ENCODE peak calls at places on chromosomes 16 and 17, in ten cellular contexts. One of them, this sample, is unnamed.

GRCh38 chr17:76473541-76473985 is 6.2 kb downstream of the AANAT start:
- DNase-seq in IMR-90: no peak
- DNase-seq in heart right ventricle: no peak
- DNase-seq in WERI-Rb-1: peak; percentile 76
- DNase-seq in CD8-positive, alpha-beta T cell: no peak
- DNase-seq in AG04450: no peak
- DNase-seq in right lobe of liver: no peak
- DNase-seq in endodermal cell: peak; percentile 95
- DNase-seq in prostate gland: no peak
- DNase-seq in dorsolateral prefrontal cortex: peak; percentile 39
- DNase-seq in this sample: no peak

GRCh38 chr16:3542601-3543373 is 34.4 kb downstream of the NLRC3 start:
- DNase-seq in AG04450: no peak
- DNase-seq in heart right ventricle: no peak
- DNase-seq in prostate gland: no peak
- DNase-seq in WERI-Rb-1: no peak
- DNase-seq in CD8-positive, alpha-beta T cell: no peak
- DNase-seq in endodermal cell: peak; percentile 69
- DNase-seq in IMR-90: no peak
- DNase-seq in dorsolateral prefrontal cortex: no peak
- DNase-seq in right lobe of liver: no peak
- DNase-seq in this sample: no peak

GRCh38 chr16:56670640-56670934 is 973 bp downstream of the MT1H start:
- DNase-seq in CD8-positive, alpha-beta T cell: no peak
- DNase-seq in endodermal cell: no peak
- DNase-seq in prostate gland: no peak
- DNase-seq in WERI-Rb-1: no peak
- DNase-seq in AG04450: no peak
- DNase-seq in heart right ventricle: no peak
- DNase-seq in right lobe of liver: no peak
- DNase-seq in IMR-90: no peak
- DNase-seq in dorsolateral prefrontal cortex: no peak
- DNase-seq in this sample: no peak

GRCh38 chr16:2296662-2297505 is 29.0 kb upstream of the RNPS1 start:
- DNase-seq in IMR-90: no peak
- DNase-seq in dorsolateral prefrontal cortex: no peak
- DNase-seq in endodermal cell: peak; percentile 81
- DNase-seq in prostate gland: no peak
- DNase-seq in WERI-Rb-1: peak; percentile 78
- DNase-seq in heart right ventricle: peak; percentile 25
- DNase-seq in AG04450: no peak
- DNase-seq in right lobe of liver: peak; percentile 42
- DNase-seq in CD8-positive, alpha-beta T cell: peak; percentile 13
- DNase-seq in this sample: peak; percentile 15

GRCh38 chr17:1626333-1626732 is 2.3 kb downstream of the SLC43A2 start:
- DNase-seq in dorsolateral prefrontal cortex: no peak
- DNase-seq in CD8-positive, alpha-beta T cell: no peak
- DNase-seq in right lobe of liver: no peak
- DNase-seq in endodermal cell: peak; percentile 66
- DNase-seq in WERI-Rb-1: peak; percentile 72
- DNase-seq in AG04450: no peak
- DNase-seq in heart right ventricle: no peak
- DNase-seq in IMR-90: no peak
- DNase-seq in prostate gland: no peak
- DNase-seq in this sample: no peak

GRCh38 chr17:67520916-67521772 is 144.1 kb downstream of the PITPNC1 start:
- DNase-seq in WERI-Rb-1: no peak
- DNase-seq in endodermal cell: no peak
- DNase-seq in dorsolateral prefrontal cortex: no peak
- DNase-seq in prostate gland: no peak
- DNase-seq in right lobe of liver: no peak
- DNase-seq in heart right ventricle: no peak
- DNase-seq in AG04450: no peak
- DNase-seq in CD8-positive, alpha-beta T cell: no peak
- DNase-seq in IMR-90: peak; percentile 24
- DNase-seq in this sample: no peak

GRCh38 chr16:1158456-1159324 is 5.8 kb downstream of the CACNA1H start:
- DNase-seq in CD8-positive, alpha-beta T cell: no peak
- DNase-seq in right lobe of liver: no peak
- DNase-seq in dorsolateral prefrontal cortex: no peak
- DNase-seq in AG04450: no peak
- DNase-seq in endodermal cell: no peak
- DNase-seq in prostate gland: no peak
- DNase-seq in WERI-Rb-1: peak; percentile 90
- DNase-seq in IMR-90: peak; percentile 47
- DNase-seq in heart right ventricle: peak; percentile 76
- DNase-seq in this sample: no peak

GRCh38 chr16:1337486-1337885 is 4.0 kb downstream of the BAIAP3 start:
- DNase-seq in endodermal cell: peak; percentile 72
- DNase-seq in dorsolateral prefrontal cortex: no peak
- DNase-seq in IMR-90: no peak
- DNase-seq in CD8-positive, alpha-beta T cell: no peak
- DNase-seq in WERI-Rb-1: no peak
- DNase-seq in prostate gland: no peak
- DNase-seq in right lobe of liver: no peak
- DNase-seq in heart right ventricle: no peak
- DNase-seq in AG04450: no peak
- DNase-seq in this sample: no peak

GRCh38 chr16:18048858-18049257 is 287.7 kb downstream of the NPIPA8 start:
- DNase-seq in AG04450: no peak
- DNase-seq in dorsolateral prefrontal cortex: no peak
- DNase-seq in CD8-positive, alpha-beta T cell: no peak
- DNase-seq in heart right ventricle: no peak
- DNase-seq in right lobe of liver: no peak
- DNase-seq in WERI-Rb-1: no peak
- DNase-seq in IMR-90: no peak
- DNase-seq in endodermal cell: no peak
- DNase-seq in prostate gland: no peak
- DNase-seq in this sample: no peak

GRCh38 chr16:18050234-18050633 is 286.3 kb downstream of the NPIPA8 start:
- DNase-seq in heart right ventricle: no peak
- DNase-seq in dorsolateral prefrontal cortex: no peak
- DNase-seq in right lobe of liver: no peak
- DNase-seq in WERI-Rb-1: no peak
- DNase-seq in IMR-90: no peak
- DNase-seq in AG04450: no peak
- DNase-seq in prostate gland: no peak
- DNase-seq in CD8-positive, alpha-beta T cell: no peak
- DNase-seq in endodermal cell: no peak
- DNase-seq in this sample: no peak

GRCh38 chr16:18050777-18051176 is 285.8 kb downstream of the NPIPA8 start:
- DNase-seq in dorsolateral prefrontal cortex: no peak
- DNase-seq in CD8-positive, alpha-beta T cell: no peak
- DNase-seq in endodermal cell: no peak
- DNase-seq in AG04450: no peak
- DNase-seq in right lobe of liver: no peak
- DNase-seq in prostate gland: no peak
- DNase-seq in heart right ventricle: no peak
- DNase-seq in WERI-Rb-1: no peak
- DNase-seq in IMR-90: no peak
- DNase-seq in this sample: no peak

GRCh38 chr16:18047761-18048160 is 288.8 kb downstream of the NPIPA8 start:
- DNase-seq in right lobe of liver: no peak
- DNase-seq in endodermal cell: no peak
- DNase-seq in CD8-positive, alpha-beta T cell: no peak
- DNase-seq in dorsolateral prefrontal cortex: no peak
- DNase-seq in IMR-90: no peak
- DNase-seq in WERI-Rb-1: no peak
- DNase-seq in AG04450: no peak
- DNase-seq in heart right ventricle: no peak
- DNase-seq in prostate gland: no peak
- DNase-seq in this sample: no peak

DNA sequence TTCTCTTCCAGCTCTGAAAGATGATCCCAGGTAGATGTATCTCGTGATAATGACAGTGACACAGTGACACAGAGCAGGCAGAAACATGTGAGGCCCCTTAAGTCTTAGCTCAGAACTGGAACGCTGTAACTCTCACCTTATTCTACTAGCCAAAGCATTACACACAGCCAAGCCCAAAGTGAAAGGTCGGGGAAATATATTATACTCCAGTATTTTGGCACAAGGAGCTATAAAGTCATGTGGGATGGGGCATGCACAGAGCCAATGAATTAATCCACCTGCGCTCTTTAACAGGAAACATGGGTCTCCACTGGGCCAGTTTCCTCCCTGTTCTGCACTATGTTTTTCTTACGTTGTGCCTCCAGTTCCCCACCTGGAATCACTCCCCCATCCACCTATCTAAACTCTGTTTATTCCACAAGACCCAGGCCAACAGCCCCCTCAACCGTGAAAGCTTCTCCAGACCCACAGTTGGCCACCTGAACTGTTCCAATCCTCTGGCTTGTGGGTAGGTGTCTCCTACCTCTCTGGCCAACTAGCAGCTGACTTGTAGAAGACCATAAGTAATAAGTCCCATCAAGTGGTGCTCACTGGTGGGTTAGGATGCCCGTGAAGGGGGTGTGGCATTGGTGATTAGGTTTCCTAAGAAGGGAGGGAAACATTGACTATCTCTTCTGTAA is 286.9 kb downstream of the NPIPA8 start:
- DNase-seq in right lobe of liver: no peak
- DNase-seq in endodermal cell: no peak
- DNase-seq in heart right ventricle: no peak
- DNase-seq in CD8-positive, alpha-beta T cell: no peak
- DNase-seq in prostate gland: no peak
- DNase-seq in WERI-Rb-1: no peak
- DNase-seq in IMR-90: no peak
- DNase-seq in AG04450: no peak
- DNase-seq in dorsolateral prefrontal cortex: no peak
- DNase-seq in this sample: no peak
- H3K27ac ChIP-seq in right lobe of liver: no peak overlapping the region
- H3K27ac ChIP-seq in endodermal cell: no peak overlapping the region
- H3K27ac ChIP-seq in heart right ventricle: no peak overlapping the region
- H3K27ac ChIP-seq in CD8-positive, alpha-beta T cell: no peak overlapping the region
- H3K27ac ChIP-seq in prostate gland: no peak overlapping the region
- H3K27ac ChIP-seq in WERI-Rb-1: no peak overlapping the region
- H3K27ac ChIP-seq in IMR-90: no peak overlapping the region
- H3K27ac ChIP-seq in AG04450: no peak overlapping the region
- H3K27ac ChIP-seq in dorsolateral prefrontal cortex: no peak overlapping the region
- H3K27ac ChIP-seq in this sample: no peak overlapping the region

GRCh38 chr16:84511821-84512220 is 7.4 kb upstream of the MEAK7 start:
- DNase-seq in endodermal cell: no peak
- DNase-seq in WERI-Rb-1: no peak
- DNase-seq in right lobe of liver: no peak
- DNase-seq in CD8-positive, alpha-beta T cell: no peak
- DNase-seq in IMR-90: no peak
- DNase-seq in AG04450: no peak
- DNase-seq in heart right ventricle: no peak
- DNase-seq in prostate gland: no peak
- DNase-seq in dorsolateral prefrontal cortex: peak; percentile 32
- DNase-seq in this sample: no peak

GRCh38 chr16:84514295-84514873 is 9.9 kb upstream of the MEAK7 start:
- DNase-seq in heart right ventricle: no peak
- DNase-seq in AG04450: no peak
- DNase-seq in CD8-positive, alpha-beta T cell: no peak
- DNase-seq in right lobe of liver: no peak
- DNase-seq in IMR-90: no peak
- DNase-seq in prostate gland: no peak
- DNase-seq in dorsolateral prefrontal cortex: peak; percentile 23
- DNase-seq in endodermal cell: no peak
- DNase-seq in WERI-Rb-1: no peak
- DNase-seq in this sample: no peak

GRCh38 chr16:84513111-84514065 is 8.9 kb upstream of the MEAK7 start:
- DNase-seq in CD8-positive, alpha-beta T cell: no peak
- DNase-seq in prostate gland: no peak
- DNase-seq in WERI-Rb-1: peak; percentile 34
- DNase-seq in heart right ventricle: no peak
- DNase-seq in IMR-90: peak; percentile 80
- DNase-seq in right lobe of liver: no peak
- DNase-seq in AG04450: peak; percentile 50
- DNase-seq in dorsolateral prefrontal cortex: no peak
- DNase-seq in endodermal cell: no peak
- DNase-seq in this sample: no peak

GRCh38 chr16:84517366-84517765 is 12.9 kb upstream of the MEAK7 start:
- DNase-seq in dorsolateral prefrontal cortex: peak; percentile 23
- DNase-seq in heart right ventricle: no peak
- DNase-seq in AG04450: no peak
- DNase-seq in right lobe of liver: no peak
- DNase-seq in IMR-90: no peak
- DNase-seq in endodermal cell: no peak
- DNase-seq in prostate gland: no peak
- DNase-seq in WERI-Rb-1: no peak
- DNase-seq in CD8-positive, alpha-beta T cell: no peak
- DNase-seq in this sample: no peak

DNA sequence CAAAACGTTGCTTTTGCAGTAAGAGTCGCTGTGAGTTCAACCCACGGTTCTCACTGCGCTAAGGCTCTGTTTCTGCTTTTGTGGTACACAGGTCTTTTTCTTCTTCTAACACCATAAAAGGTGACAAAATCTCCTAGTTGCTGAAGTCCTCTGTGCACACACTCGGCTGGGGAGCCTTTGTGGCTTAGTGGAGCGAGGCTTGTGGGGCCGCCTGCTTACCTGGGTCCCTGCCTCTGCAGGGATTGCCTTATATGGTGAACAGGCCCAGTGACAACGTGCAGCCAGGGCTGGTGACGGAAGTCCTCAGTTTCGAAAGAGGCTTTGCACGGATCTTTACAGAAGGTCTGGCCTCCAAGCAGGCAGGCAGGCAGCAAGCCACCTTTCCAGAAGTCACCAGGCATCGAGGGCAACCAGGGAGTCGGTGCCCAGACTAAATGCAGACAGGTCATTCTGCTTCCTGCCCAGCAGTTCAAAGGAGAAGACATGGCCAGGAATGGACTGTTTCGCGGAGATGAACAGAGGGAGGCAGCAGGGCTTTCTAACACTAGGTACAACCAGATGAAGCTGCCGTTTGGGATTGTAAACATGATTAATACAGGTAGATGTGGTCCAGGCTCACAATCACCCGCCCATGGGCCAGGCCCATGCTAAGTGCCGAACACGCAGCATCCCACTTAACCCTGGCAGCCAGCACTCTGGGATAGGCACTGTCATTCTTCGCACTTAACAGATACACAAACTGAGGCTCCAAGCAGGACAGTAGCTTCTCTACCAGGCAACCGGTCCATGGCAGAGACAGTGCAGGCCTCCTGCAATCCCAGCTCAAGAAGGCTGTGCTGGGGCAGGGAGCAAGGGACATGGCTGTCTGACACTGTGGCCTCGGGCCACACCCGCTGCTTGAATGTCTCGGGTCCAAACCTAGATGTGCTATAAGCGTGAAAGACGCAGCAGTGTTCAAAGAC is 10.7 kb upstream of the MEAK7 start:
- DNase-seq in right lobe of liver: peak; percentile 46
- DNase-seq in AG04450: no peak
- DNase-seq in dorsolateral prefrontal cortex: peak; percentile 42
- DNase-seq in IMR-90: no peak
- DNase-seq in prostate gland: no peak
- DNase-seq in WERI-Rb-1: peak; percentile 58
- DNase-seq in heart right ventricle: no peak
- DNase-seq in endodermal cell: no peak
- DNase-seq in CD8-positive, alpha-beta T cell: peak; percentile 82
- DNase-seq in this sample: no peak
- H3K27ac ChIP-seq in right lobe of liver: no peak overlapping the region
- H3K27ac ChIP-seq in AG04450: no peak overlapping the region
- H3K27ac ChIP-seq in dorsolateral prefrontal cortex: no peak overlapping the region
- H3K27ac ChIP-seq in IMR-90: no peak overlapping the region
- H3K27ac ChIP-seq in prostate gland: no peak overlapping the region
- H3K27ac ChIP-seq in WERI-Rb-1: peak overlapping the region; percentile 55
- H3K27ac ChIP-seq in heart right ventricle: no peak overlapping the region
- H3K27ac ChIP-seq in endodermal cell: peak overlapping the region; percentile 18
- H3K27ac ChIP-seq in CD8-positive, alpha-beta T cell: peak overlapping the region; percentile 48
- H3K27ac ChIP-seq in this sample: peak overlapping the region; percentile 17

DNA sequence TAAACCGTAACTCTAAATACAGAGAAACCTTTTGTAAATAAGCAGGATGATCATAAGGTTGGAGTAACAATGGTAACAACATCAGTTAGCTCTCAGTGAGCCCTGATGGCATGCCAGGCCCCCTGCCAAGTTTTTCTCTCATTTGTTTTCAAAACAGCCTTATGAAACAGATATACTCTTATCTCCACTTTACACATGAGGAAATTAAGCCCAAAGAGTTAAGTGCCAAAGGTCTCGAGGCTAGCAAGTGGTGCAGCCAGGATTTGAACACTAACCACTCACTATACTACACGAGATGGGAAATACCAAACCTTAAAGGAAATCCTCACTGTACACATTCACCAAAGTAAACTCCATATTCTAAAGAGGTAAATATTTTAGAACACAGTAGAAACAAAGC is 15.0 kb downstream of the USP31 start:
- DNase-seq in WERI-Rb-1: no peak
- DNase-seq in dorsolateral prefrontal cortex: no peak
- DNase-seq in right lobe of liver: peak; percentile 75
- DNase-seq in endodermal cell: no peak
- DNase-seq in prostate gland: no peak
- DNase-seq in AG04450: no peak
- DNase-seq in IMR-90: no peak
- DNase-seq in heart right ventricle: peak; percentile 67
- DNase-seq in CD8-positive, alpha-beta T cell: no peak
- DNase-seq in this sample: no peak
- H3K27ac ChIP-seq in WERI-Rb-1: no peak overlapping the region
- H3K27ac ChIP-seq in dorsolateral prefrontal cortex: peak overlapping the region; percentile 89
- H3K27ac ChIP-seq in right lobe of liver: peak overlapping the region; percentile 3
- H3K27ac ChIP-seq in endodermal cell: no peak overlapping the region
- H3K27ac ChIP-seq in prostate gland: peak overlapping the region; percentile 19
- H3K27ac ChIP-seq in AG04450: no peak overlapping the region
- H3K27ac ChIP-seq in IMR-90: no peak overlapping the region
- H3K27ac ChIP-seq in heart right ventricle: peak overlapping the region; percentile 90
- H3K27ac ChIP-seq in CD8-positive, alpha-beta T cell: no peak overlapping the region
- H3K27ac ChIP-seq in this sample: no peak overlapping the region

GRCh38 chr17:7313028-7313889 is 1.9 kb downstream of the GPS2 start:
- DNase-seq in IMR-90: peak; percentile 2
- DNase-seq in CD8-positive, alpha-beta T cell: no peak
- DNase-seq in WERI-Rb-1: no peak
- DNase-seq in prostate gland: no peak
- DNase-seq in endodermal cell: peak; percentile 84
- DNase-seq in heart right ventricle: no peak
- DNase-seq in dorsolateral prefrontal cortex: no peak
- DNase-seq in AG04450: no peak
- DNase-seq in right lobe of liver: no peak
- DNase-seq in this sample: no peak

GRCh38 chr17:7312432-7313027 is 2.6 kb downstream of the GPS2 start:
- DNase-seq in WERI-Rb-1: no peak
- DNase-seq in prostate gland: no peak
- DNase-seq in heart right ventricle: no peak
- DNase-seq in endodermal cell: no peak
- DNase-seq in dorsolateral prefrontal cortex: no peak
- DNase-seq in CD8-positive, alpha-beta T cell: no peak
- DNase-seq in AG04450: no peak
- DNase-seq in IMR-90: no peak
- DNase-seq in right lobe of liver: no peak
- DNase-seq in this sample: no peak

GRCh38 chr17:7315570-7316243 is 547 bp upstream of the GPS2 start:
- DNase-seq in endodermal cell: no peak
- DNase-seq in dorsolateral prefrontal cortex: no peak
- DNase-seq in AG04450: no peak
- DNase-seq in WERI-Rb-1: no peak
- DNase-seq in prostate gland: no peak
- DNase-seq in heart right ventricle: no peak
- DNase-seq in right lobe of liver: no peak
- DNase-seq in CD8-positive, alpha-beta T cell: no peak
- DNase-seq in IMR-90: no peak
- DNase-seq in this sample: no peak

GRCh38 chr17:7314719-7315569 is at the start of gene GPS2:
- DNase-seq in endodermal cell: peak; percentile 98
- DNase-seq in CD8-positive, alpha-beta T cell: peak; percentile 95
- DNase-seq in prostate gland: peak; percentile 92
- DNase-seq in WERI-Rb-1: peak; percentile 90
- DNase-seq in AG04450: no peak
- DNase-seq in heart right ventricle: peak; percentile 93
- DNase-seq in dorsolateral prefrontal cortex: peak; percentile 95
- DNase-seq in right lobe of liver: peak; percentile 95
- DNase-seq in IMR-90: peak; percentile 71
- DNase-seq in this sample: no peak

GRCh38 chr17:7313890-7314718 is 1.1 kb downstream of the GPS2 start:
- DNase-seq in WERI-Rb-1: no peak
- DNase-seq in right lobe of liver: no peak
- DNase-seq in heart right ventricle: no peak
- DNase-seq in dorsolateral prefrontal cortex: no peak
- DNase-seq in endodermal cell: no peak
- DNase-seq in AG04450: no peak
- DNase-seq in CD8-positive, alpha-beta T cell: no peak
- DNase-seq in prostate gland: no peak
- DNase-seq in IMR-90: peak; percentile 38
- DNase-seq in this sample: no peak
- H3K27ac ChIP-seq in WERI-Rb-1: peak overlapping the region; percentile 86
- H3K27ac ChIP-seq in right lobe of liver: peak overlapping the region; percentile 96
- H3K27ac ChIP-seq in heart right ventricle: peak overlapping the region; percentile 98
- H3K27ac ChIP-seq in dorsolateral prefrontal cortex: peak overlapping the region; percentile 96
- H3K27ac ChIP-seq in endodermal cell: no peak overlapping the region
- H3K27ac ChIP-seq in AG04450: peak overlapping the region; percentile 65
- H3K27ac ChIP-seq in CD8-positive, alpha-beta T cell: peak overlapping the region; percentile 81
- H3K27ac ChIP-seq in prostate gland: peak overlapping the region; percentile 93
- H3K27ac ChIP-seq in IMR-90: peak overlapping the region; percentile 49
- H3K27ac ChIP-seq in this sample: peak overlapping the region; percentile 88